ENCODE peak calls at places on chromosomes 13 and 19, in five cellular contexts. T is activated T-cell treated with anti-CD3 and anti-CD28 coated beads for 1 hour, E is bronchial epithelial cell, R is SK-N-MC, P is Ammon's horn. W is an unnamed sample.

GRCh38 chr13:23450340-23451046 is 17.0 kb upstream of the SACS start:
- DNase-seq in E (no peak), P (no peak), R (no peak), T (no peak), W (no peak)

GRCh38 chr13:91417660-91418325 is 19.4 kb downstream of the GPC5 start:
- DNase-seq in E (no peak), R (no peak), P (no peak), T (no peak), W (no peak)

GRCh38 chr19:17706750-17707181 is 12.5 kb upstream of the MAP1S start:
- DNase-seq in T (no peak), R (no peak), P (peak; percentile 73), E (peak; percentile 15), W (no peak)

GRCh38 chr19:55137915-55138314 is 11.1 kb downstream of the TNNT1 start:
- DNase-seq in P (no peak), E (no peak), R (no peak), T (no peak), W (no peak)

GRCh38 chr13:36475468-36475867 is 43.2 kb downstream of the CCNA1 start:
- DNase-seq in T (no peak), R (no peak), E (peak; percentile 58), P (no peak), W (no peak)

GRCh38 chr19:55467236-55468053 is 2.9 kb upstream of the C19orf85 start:
- DNase-seq in R (no peak), T (peak; percentile 61), P (peak; percentile 54), E (no peak), W (no peak)

GRCh38 chr19:31350693-31351211 is 1.5 kb upstream of the TSHZ3 start:
- DNase-seq in E (no peak), T (no peak), R (no peak), P (peak; percentile 27), W (no peak)

GRCh38 chr19:35000647-35001501 is 751 bp downstream of the GRAMD1A start:
- DNase-seq in R (no peak), E (peak; percentile 40), P (no peak), T (peak; percentile 37), W (no peak)

GRCh38 chr13:113125506-113126264 is 3.1 kb downstream of the F10 start:
- DNase-seq in T (no peak), P (no peak), R (no peak), E (no peak), W (no peak)

GRCh38 chr19:402786-403185 is 6.2 kb downstream of the C2CD4C start:
- DNase-seq in R (no peak), P (no peak), E (no peak), T (no peak), W (no peak)

GRCh38 chr13:26010487-26011207 is 41.2 kb downstream of the SHISA2 start:
- DNase-seq in E (no peak), R (no peak), P (no peak), T (no peak), W (no peak)

GRCh38 chr13:39892731-39893293 is 237.3 kb downstream of the COG6 start:
- DNase-seq in E (no peak), R (peak; percentile 72), P (no peak), T (no peak), W (no peak)

GRCh38 chr19:44988896-44989563 is 12.2 kb upstream of the RELB start:
- DNase-seq in T (peak; percentile 51), R (no peak), E (peak; percentile 40), P (peak; percentile 79), W (no peak)

GRCh38 chr13:48475230-48475629 is 57.6 kb downstream of the RCBTB2 start:
- DNase-seq in E (no peak), T (no peak), R (no peak), P (no peak), W (no peak)

GRCh38 chr13:23383151-23383550 is 50.4 kb downstream of the SACS start:
- DNase-seq in E (no peak), P (no peak), R (no peak), T (no peak), W (no peak)

GRCh38 chr19:49677901-49678674 is 1.0 kb downstream of the PRMT1 start:
- DNase-seq in E (peak; percentile 56), P (peak; percentile 64), R (peak; percentile 73), T (peak; percentile 80), W (no peak)

GRCh38 chr19:31597616-31598015 is 248.4 kb upstream of the TSHZ3 start:
- DNase-seq in T (no peak), E (no peak), R (no peak), P (no peak), W (no peak)

GRCh38 chr19:896434-896833 is 3.1 kb downstream of the RNU6-9 start:
- DNase-seq in P (no peak), E (no peak), T (no peak), R (no peak), W (no peak)

GRCh38 chr19:51016798-51017683 is 2.5 kb downstream of the KLK10 start:
- DNase-seq in R (no peak), P (peak; percentile 76), T (peak; percentile 54), E (peak; percentile 43), W (no peak)

GRCh38 chr19:11784356-11784755 is 14.0 kb upstream of the ZNF491 start:
- DNase-seq in P (no peak), R (no peak), E (no peak), T (no peak), W (no peak)

GRCh38 chr13:98582947-98583346 is 6.0 kb upstream of the STK24 start:
- DNase-seq in P (no peak), R (no peak), E (peak; percentile 99), T (no peak), W (no peak)

GRCh38 chr19:2026770-2027169 is 11.3 kb upstream of the BTBD2 start:
- DNase-seq in R (no peak), P (no peak), T (no peak), E (no peak), W (no peak)

GRCh38 chr19:49491030-49491803 is 3.8 kb downstream of the RPL13A start:
- DNase-seq in E (no peak), R (no peak), T (no peak), P (no peak), W (no peak)

GRCh38 chr13:21668665-21669599 is 1.9 kb upstream of the FGF9 start:
- DNase-seq in R (no peak), P (no peak), T (peak; percentile 7), E (no peak), W (no peak)

GRCh38 chr19:14695471-14695870 is 5.6 kb downstream of the ZNF333 start:
- DNase-seq in R (no peak), E (no peak), T (no peak), P (no peak), W (no peak)

GRCh38 chr13:93984876-93985275 is 494.6 kb downstream of the DCT start:
- DNase-seq in T (no peak), E (no peak), P (no peak), R (no peak), W (no peak)